ENCODE peak calls at places on chromosomes 6 and 20, in five cellular contexts. One of them, this sample, is unnamed.
A peak's percentile ranks its signal among the peaks of the same experiment; 100 is the strongest.

GRCh38 chr6:144283781-144284473 is 1.2 kb upstream of the UTRN start:
- DNase-seq in HepG2: no peak
- DNase-seq in GM12878: no peak
- DNase-seq in K562: no peak
- DNase-seq in H1: no peak
- DNase-seq in this sample: no peak

GRCh38 chr6:141326426-141326825 is 806.3 kb upstream of the GJE1 start:
- DNase-seq in HepG2: peak; percentile 62
- DNase-seq in GM12878: no peak
- DNase-seq in K562: no peak
- DNase-seq in H1: no peak
- DNase-seq in this sample: peak; percentile 98

GRCh38 chr20:14757728-14758127 is 420.3 kb upstream of the FLRT3 start:
- DNase-seq in HepG2: peak; percentile 9
- DNase-seq in GM12878: no peak
- DNase-seq in K562: no peak
- DNase-seq in H1: no peak
- DNase-seq in this sample: no peak

GRCh38 chr20:46683939-46684750 is 5.1 kb downstream of the TP53RK start:
- DNase-seq in HepG2: no peak
- DNase-seq in GM12878: no peak
- DNase-seq in K562: peak; percentile 73
- DNase-seq in H1: no peak
- DNase-seq in this sample: no peak

GRCh38 chr20:20375862-20376261 is 8.0 kb downstream of the INSM1 start:
- DNase-seq in HepG2: no peak
- DNase-seq in GM12878: no peak
- DNase-seq in K562: no peak
- DNase-seq in H1: no peak
- DNase-seq in this sample: no peak

GRCh38 chr6:5325173-5325572 is 63.9 kb downstream of the FARS2 start:
- DNase-seq in HepG2: no peak
- DNase-seq in GM12878: no peak
- DNase-seq in K562: no peak
- DNase-seq in H1: no peak
- DNase-seq in this sample: no peak

GRCh38 chr20:53362736-53363135 is 230.9 kb downstream of the ZNF217 start:
- DNase-seq in HepG2: no peak
- DNase-seq in GM12878: no peak
- DNase-seq in K562: no peak
- DNase-seq in H1: no peak
- DNase-seq in this sample: no peak

GRCh38 chr6:169445661-169446581 is 192.3 kb upstream of the THBS2 start:
- DNase-seq in HepG2: no peak
- DNase-seq in GM12878: no peak
- DNase-seq in K562: no peak
- DNase-seq in H1: no peak
- DNase-seq in this sample: no peak

GRCh38 chr20:33664085-33664761 is 2.1 kb downstream of the C20orf144 start:
- DNase-seq in HepG2: no peak
- DNase-seq in GM12878: no peak
- DNase-seq in K562: peak; percentile 21
- DNase-seq in H1: no peak
- DNase-seq in this sample: no peak

GRCh38 chr20:63700199-63701050 is 4.0 kb downstream of the TNFRSF6B start:
- DNase-seq in HepG2: no peak
- DNase-seq in GM12878: no peak
- DNase-seq in K562: peak; percentile 27
- DNase-seq in H1: no peak
- DNase-seq in this sample: no peak

GRCh38 chr20:64009811-64010387 is 26.1 kb upstream of the C20orf204 start:
- DNase-seq in HepG2: no peak
- DNase-seq in GM12878: no peak
- DNase-seq in K562: no peak
- DNase-seq in H1: no peak
- DNase-seq in this sample: no peak

GRCh38 chr6:128350416-128351254 is 169.8 kb downstream of the PTPRK start:
- DNase-seq in HepG2: peak; percentile 65
- DNase-seq in GM12878: no peak
- DNase-seq in K562: no peak
- DNase-seq in H1: no peak
- DNase-seq in this sample: no peak

GRCh38 chr6:156451726-156452125 is 325.5 kb upstream of the ARID1B start:
- DNase-seq in HepG2: no peak
- DNase-seq in GM12878: no peak
- DNase-seq in K562: no peak
- DNase-seq in H1: no peak
- DNase-seq in this sample: no peak

GRCh38 chr6:170102038-170102437 is 188.8 kb downstream of the DLL1 start:
- DNase-seq in HepG2: no peak
- DNase-seq in GM12878: no peak
- DNase-seq in K562: no peak
- DNase-seq in H1: no peak
- DNase-seq in this sample: no peak

GRCh38 chr6:46793138-46793537 is at the start of gene MEP1A:
- DNase-seq in HepG2: peak; percentile 42
- DNase-seq in GM12878: no peak
- DNase-seq in K562: no peak
- DNase-seq in H1: no peak
- DNase-seq in this sample: no peak
- TF ChIP-seq POLR2AphosphoS5 in HepG2: no peak
- TF ChIP-seq POLR2AphosphoS5 in GM12878: no peak
- TF ChIP-seq POLR2AphosphoS5 in K562: no peak
- TF ChIP-seq POLR2AphosphoS5 in H1: no peak
- TF ChIP-seq POLR2AphosphoS5 in this sample: no peak

GRCh38 chr20:43766395-43766794 is 39.6 kb upstream of the GTSF1L start:
- DNase-seq in HepG2: no peak
- DNase-seq in GM12878: no peak
- DNase-seq in K562: no peak
- DNase-seq in H1: no peak
- DNase-seq in this sample: no peak
- TF ChIP-seq CEBPB in HepG2: no peak
- TF ChIP-seq CEBPB in GM12878: no peak
- TF ChIP-seq CEBPB in K562: no peak
- TF ChIP-seq CEBPB in H1: no peak
- TF ChIP-seq CEBPB in this sample: no peak

GRCh38 chr6:47169785-47170685 is 127.9 kb upstream of the ADGRF1 start:
- DNase-seq in HepG2: no peak
- DNase-seq in GM12878: no peak
- DNase-seq in K562: no peak
- DNase-seq in H1: no peak
- DNase-seq in this sample: no peak

GRCh38 chr6:47165918-47166317 is 123.8 kb upstream of the ADGRF1 start:
- DNase-seq in HepG2: no peak
- DNase-seq in GM12878: peak; percentile 26
- DNase-seq in K562: no peak
- DNase-seq in H1: no peak
- DNase-seq in this sample: no peak

GRCh38 chr6:47164877-47165276 is 122.7 kb upstream of the ADGRF1 start:
- DNase-seq in HepG2: no peak
- DNase-seq in GM12878: no peak
- DNase-seq in K562: no peak
- DNase-seq in H1: no peak
- DNase-seq in this sample: no peak

GRCh38 chr6:47163536-47163935 is 121.4 kb upstream of the ADGRF1 start:
- DNase-seq in HepG2: no peak
- DNase-seq in GM12878: peak; percentile 4
- DNase-seq in K562: no peak
- DNase-seq in H1: no peak
- DNase-seq in this sample: no peak

GRCh38 chr6:47168176-47168575 is 126.0 kb upstream of the ADGRF1 start:
- DNase-seq in HepG2: peak; percentile 52
- DNase-seq in GM12878: no peak
- DNase-seq in K562: no peak
- DNase-seq in H1: no peak
- DNase-seq in this sample: peak; percentile 84
- TF ChIP-seq POLR2AphosphoS5 in HepG2: no peak
- TF ChIP-seq POLR2AphosphoS5 in GM12878: no peak
- TF ChIP-seq POLR2AphosphoS5 in K562: no peak
- TF ChIP-seq POLR2AphosphoS5 in H1: no peak
- TF ChIP-seq POLR2AphosphoS5 in this sample: peak; percentile 66

GRCh38 chr6:160130729-160131484 is 9.3 kb downstream of the SLC22A1 start:
- DNase-seq in HepG2: no peak
- DNase-seq in GM12878: no peak
- DNase-seq in K562: no peak
- DNase-seq in H1: no peak
- DNase-seq in this sample: no peak

GRCh38 chr6:160128879-160129516 is 7.4 kb downstream of the SLC22A1 start:
- DNase-seq in HepG2: no peak
- DNase-seq in GM12878: no peak
- DNase-seq in K562: no peak
- DNase-seq in H1: no peak
- DNase-seq in this sample: no peak

GRCh38 chr6:160128125-160128683 is 6.6 kb downstream of the SLC22A1 start:
- DNase-seq in HepG2: no peak
- DNase-seq in GM12878: no peak
- DNase-seq in K562: no peak
- DNase-seq in H1: no peak
- DNase-seq in this sample: no peak

GRCh38 chr6:160131636-160132296 is 10.2 kb downstream of the SLC22A1 start:
- DNase-seq in HepG2: no peak
- DNase-seq in GM12878: no peak
- DNase-seq in K562: no peak
- DNase-seq in H1: no peak
- DNase-seq in this sample: no peak

DNA sequence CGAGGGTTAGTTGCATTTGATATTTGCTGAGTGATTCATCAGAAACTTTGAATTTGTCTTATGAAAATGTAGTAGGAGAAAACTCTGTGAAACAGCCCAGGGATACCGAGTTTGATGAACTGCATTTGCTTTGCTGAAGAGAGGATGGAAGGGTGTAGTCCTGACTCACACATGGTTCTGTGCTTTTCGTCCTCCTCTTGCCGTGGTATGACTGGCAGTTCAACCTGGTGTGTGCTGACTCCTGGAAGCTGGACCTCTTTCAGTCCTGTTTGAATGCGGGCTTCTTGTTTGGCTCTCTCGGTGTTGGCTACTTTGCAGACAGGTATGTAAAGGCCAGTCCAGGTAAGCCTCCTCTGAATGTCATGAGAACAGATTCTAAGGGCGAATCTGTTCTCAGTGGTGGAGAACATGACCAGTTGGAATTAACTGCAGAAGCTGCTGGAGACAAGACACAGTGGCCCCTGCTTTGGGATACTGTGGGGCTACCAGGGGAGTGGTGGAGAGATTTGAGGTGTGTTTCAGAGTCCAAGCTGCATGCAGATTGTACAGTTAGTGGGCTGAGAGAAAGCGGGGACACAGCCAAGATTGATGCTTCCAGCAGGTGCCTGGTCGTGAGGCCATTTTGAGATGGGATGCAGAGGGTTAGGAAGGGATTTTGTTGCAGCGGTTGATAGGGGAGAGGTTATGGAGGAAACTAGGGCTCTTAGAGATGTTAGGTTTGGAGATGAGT is 8.4 kb downstream of the SLC22A1 start:
- DNase-seq in HepG2: no peak
- DNase-seq in GM12878: no peak
- DNase-seq in K562: no peak
- DNase-seq in H1: no peak
- DNase-seq in this sample: no peak
- TF ChIP-seq CEBPB in HepG2: no peak
- TF ChIP-seq CEBPB in GM12878: no peak
- TF ChIP-seq CEBPB in K562: no peak
- TF ChIP-seq CEBPB in H1: no peak
- TF ChIP-seq CEBPB in this sample: no peak

DNA sequence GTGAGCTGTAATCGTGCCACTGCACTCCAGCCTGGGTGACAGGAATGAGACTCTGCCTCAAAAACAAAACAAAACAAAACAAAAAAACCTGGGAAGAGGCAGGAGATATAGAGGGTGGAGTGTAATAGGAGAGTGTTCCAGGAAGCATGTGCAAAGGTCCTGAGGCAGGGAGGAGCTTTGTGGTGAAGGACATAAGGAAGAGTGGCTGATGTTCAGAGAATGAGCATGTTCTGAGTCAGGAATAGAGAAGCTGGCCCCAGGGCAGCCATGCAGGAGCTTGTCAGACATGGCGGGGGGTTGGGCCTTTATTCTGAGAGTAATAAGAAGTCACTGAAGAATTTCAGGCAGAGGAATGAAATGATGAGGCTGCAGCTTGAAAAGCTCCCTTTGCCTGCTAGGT is 337.0 kb downstream of the CDH26 start:
- DNase-seq in HepG2: no peak
- DNase-seq in GM12878: no peak
- DNase-seq in K562: no peak
- DNase-seq in H1: no peak
- DNase-seq in this sample: no peak
- TF ChIP-seq POLR2AphosphoS5 in HepG2: no peak
- TF ChIP-seq POLR2AphosphoS5 in GM12878: no peak
- TF ChIP-seq POLR2AphosphoS5 in K562: no peak
- TF ChIP-seq POLR2AphosphoS5 in H1: no peak
- TF ChIP-seq POLR2AphosphoS5 in this sample: no peak

GRCh38 chr6:56087421-56087820 is 160.0 kb downstream of the COL21A1 start:
- DNase-seq in HepG2: no peak
- DNase-seq in GM12878: no peak
- DNase-seq in K562: no peak
- DNase-seq in H1: no peak
- DNase-seq in this sample: no peak
- TF ChIP-seq CEBPB in HepG2: no peak
- TF ChIP-seq CEBPB in GM12878: no peak
- TF ChIP-seq CEBPB in K562: no peak
- TF ChIP-seq CEBPB in H1: no peak
- TF ChIP-seq CEBPB in this sample: no peak

GRCh38 chr20:41248371-41249024 is 69.0 kb downstream of the ZHX3 start:
- DNase-seq in HepG2: no peak
- DNase-seq in GM12878: no peak
- DNase-seq in K562: no peak
- DNase-seq in H1: no peak
- DNase-seq in this sample: no peak

GRCh38 chr20:41245086-41245707 is 72.3 kb downstream of the ZHX3 start:
- DNase-seq in HepG2: peak; percentile 15
- DNase-seq in GM12878: no peak
- DNase-seq in K562: no peak
- DNase-seq in H1: peak; percentile 33
- DNase-seq in this sample: no peak

GRCh38 chr20:41247523-41248370 is 69.8 kb downstream of the ZHX3 start:
- DNase-seq in HepG2: no peak
- DNase-seq in GM12878: no peak
- DNase-seq in K562: no peak
- DNase-seq in H1: no peak
- DNase-seq in this sample: no peak

GRCh38 chr20:41249781-41250281 is 67.7 kb downstream of the ZHX3 start:
- DNase-seq in HepG2: peak; percentile 55
- DNase-seq in GM12878: no peak
- DNase-seq in K562: peak; percentile 45
- DNase-seq in H1: peak; percentile 56
- DNase-seq in this sample: no peak

GRCh38 chr20:41249371-41249770 is 68.2 kb downstream of the ZHX3 start:
- DNase-seq in HepG2: no peak
- DNase-seq in GM12878: no peak
- DNase-seq in K562: no peak
- DNase-seq in H1: no peak
- DNase-seq in this sample: no peak
- TF ChIP-seq POLR2AphosphoS5 in HepG2: no peak
- TF ChIP-seq POLR2AphosphoS5 in GM12878: no peak
- TF ChIP-seq POLR2AphosphoS5 in K562: no peak
- TF ChIP-seq POLR2AphosphoS5 in H1: no peak
- TF ChIP-seq POLR2AphosphoS5 in this sample: no peak